ENCODE peak calls at places on chromosomes 11 and 22, in six cellular contexts. One of them, this sample, is unnamed. For H3K4me1, the result is how much of the 10 kb centered on the place peaks cover.

GRCh38 chr22:38452373-38453064 is 2.5 kb downstream of the KCNJ4 start:
- DNase-seq in osteoblast: peak
- DNase-seq in cardiac muscle cell: peak
- DNase-seq in A673: peak
- DNase-seq in body of pancreas: no peak
- DNase-seq in tibial nerve: no peak
- DNase-seq in this sample: no peak

GRCh38 chr11:70323811-70324210 is 53.3 kb downstream of the PPFIA1 start:
- DNase-seq in osteoblast: no peak
- DNase-seq in cardiac muscle cell: peak
- DNase-seq in A673: no peak
- DNase-seq in body of pancreas: no peak
- DNase-seq in tibial nerve: no peak
- DNase-seq in this sample: no peak

GRCh38 chr22:31075961-31076360 is 5.2 kb upstream of the SMTN start:
- DNase-seq in osteoblast: peak
- DNase-seq in cardiac muscle cell: peak
- DNase-seq in A673: no peak
- DNase-seq in body of pancreas: peak
- DNase-seq in tibial nerve: peak
- DNase-seq in this sample: no peak

GRCh38 chr11:33157103-33158027 is 3.9 kb downstream of the CSTF3 start:
- DNase-seq in osteoblast: no peak
- DNase-seq in cardiac muscle cell: no peak
- DNase-seq in A673: no peak
- DNase-seq in body of pancreas: no peak
- DNase-seq in tibial nerve: no peak
- DNase-seq in this sample: no peak

GRCh38 chr22:29219881-29220670 is 14.4 kb downstream of the EMID1 start:
- DNase-seq in osteoblast: peak
- DNase-seq in cardiac muscle cell: no peak
- DNase-seq in A673: no peak
- DNase-seq in body of pancreas: peak
- DNase-seq in tibial nerve: no peak
- DNase-seq in this sample: no peak

GRCh38 chr11:1343391-1344055 is 34.1 kb upstream of the TOLLIP start:
- DNase-seq in osteoblast: no peak
- DNase-seq in cardiac muscle cell: no peak
- DNase-seq in A673: no peak
- DNase-seq in body of pancreas: peak
- DNase-seq in tibial nerve: no peak
- DNase-seq in this sample: no peak

GRCh38 chr11:46659908-46660307 is 40.5 kb downstream of the ARHGAP1 start:
- DNase-seq in osteoblast: no peak
- DNase-seq in cardiac muscle cell: peak
- DNase-seq in A673: no peak
- DNase-seq in body of pancreas: no peak
- DNase-seq in tibial nerve: peak
- DNase-seq in this sample: no peak

GRCh38 chr11:1302461-1303073 is 6.9 kb downstream of the TOLLIP start:
- DNase-seq in osteoblast: peak
- DNase-seq in cardiac muscle cell: no peak
- DNase-seq in A673: no peak
- DNase-seq in body of pancreas: peak
- DNase-seq in tibial nerve: no peak
- DNase-seq in this sample: no peak

GRCh38 chr11:12868315-12869073 is 140.6 kb upstream of the RASSF10 start:
- DNase-seq in osteoblast: peak
- DNase-seq in cardiac muscle cell: no peak
- DNase-seq in A673: no peak
- DNase-seq in body of pancreas: no peak
- DNase-seq in tibial nerve: no peak
- DNase-seq in this sample: no peak

GRCh38 chr11:28463826-28464225 is 355.6 kb downstream of the METTL15 start:
- DNase-seq in osteoblast: peak
- DNase-seq in cardiac muscle cell: no peak
- DNase-seq in A673: no peak
- DNase-seq in body of pancreas: no peak
- DNase-seq in tibial nerve: no peak
- DNase-seq in this sample: no peak

GRCh38 chr11:67302571-67303131 is 679 bp upstream of the SSH3 start:
- DNase-seq in osteoblast: peak
- DNase-seq in cardiac muscle cell: peak
- DNase-seq in A673: no peak
- DNase-seq in body of pancreas: peak
- DNase-seq in tibial nerve: no peak
- DNase-seq in this sample: peak

GRCh38 chr11:13962562-13963168 is at the start of gene SPON1:
- DNase-seq in osteoblast: no peak
- DNase-seq in cardiac muscle cell: peak
- DNase-seq in A673: peak
- DNase-seq in body of pancreas: peak
- DNase-seq in tibial nerve: no peak
- DNase-seq in this sample: peak

GRCh38 chr11:118151421-118151820 is 1.2 kb downstream of the SCN4B start:
- DNase-seq in osteoblast: peak
- DNase-seq in cardiac muscle cell: no peak
- DNase-seq in A673: no peak
- DNase-seq in body of pancreas: no peak
- DNase-seq in tibial nerve: no peak
- DNase-seq in this sample: no peak

GRCh38 chr11:69918231-69918937 is 99.2 kb upstream of the FGF3 start:
- DNase-seq in osteoblast: peak
- DNase-seq in cardiac muscle cell: no peak
- DNase-seq in A673: no peak
- DNase-seq in body of pancreas: no peak
- DNase-seq in tibial nerve: no peak
- DNase-seq in this sample: no peak

GRCh38 chr11:82906236-82906635 is 4.7 kb downstream of the DDIAS start:
- DNase-seq in osteoblast: peak
- DNase-seq in cardiac muscle cell: peak
- DNase-seq in A673: peak
- DNase-seq in body of pancreas: no peak
- DNase-seq in tibial nerve: no peak
- DNase-seq in this sample: no peak

GRCh38 chr11:133906746-133907145 is 50.0 kb downstream of the IGSF9B start:
- DNase-seq in osteoblast: no peak
- DNase-seq in cardiac muscle cell: no peak
- DNase-seq in A673: no peak
- DNase-seq in body of pancreas: no peak
- DNase-seq in tibial nerve: no peak
- DNase-seq in this sample: peak

GRCh38 chr11:133082851-133083488 is 449.3 kb downstream of the OPCML start:
- DNase-seq in osteoblast: peak
- DNase-seq in cardiac muscle cell: peak
- DNase-seq in A673: peak
- DNase-seq in body of pancreas: peak
- DNase-seq in tibial nerve: peak
- DNase-seq in this sample: peak

GRCh38 chr11:46120711-46121327 is 435 bp downstream of the PHF21A start:
- DNase-seq in osteoblast: peak
- DNase-seq in cardiac muscle cell: peak
- DNase-seq in A673: peak
- DNase-seq in body of pancreas: peak
- DNase-seq in tibial nerve: peak
- DNase-seq in this sample: no peak

GRCh38 chr22:42862045-42862734 is 5.1 kb upstream of the ARFGAP3 start:
- DNase-seq in osteoblast: peak
- DNase-seq in cardiac muscle cell: no peak
- DNase-seq in A673: no peak
- DNase-seq in body of pancreas: no peak
- DNase-seq in tibial nerve: no peak
- DNase-seq in this sample: no peak

GRCh38 chr22:37804502-37804885 is 3.2 kb upstream of the GCAT start:
- DNase-seq in osteoblast: peak
- DNase-seq in cardiac muscle cell: no peak
- DNase-seq in A673: no peak
- DNase-seq in body of pancreas: no peak
- DNase-seq in tibial nerve: no peak
- DNase-seq in this sample: no peak

GRCh38 chr11:66076561-66076960 is 6.5 kb downstream of the PACS1 start:
- DNase-seq in osteoblast: peak
- DNase-seq in cardiac muscle cell: peak
- DNase-seq in A673: no peak
- DNase-seq in body of pancreas: no peak
- DNase-seq in tibial nerve: no peak
- DNase-seq in this sample: no peak

GRCh38 chr22:39351689-39352214 is 2.0 kb downstream of the SYNGR1 start:
- DNase-seq in osteoblast: peak
- DNase-seq in cardiac muscle cell: no peak
- DNase-seq in A673: peak
- DNase-seq in body of pancreas: no peak
- DNase-seq in tibial nerve: no peak
- DNase-seq in this sample: no peak

GRCh38 chr11:41237386-41237785 is 222.1 kb downstream of the LRRC4C start:
- DNase-seq in osteoblast: no peak
- DNase-seq in cardiac muscle cell: no peak
- DNase-seq in A673: no peak
- DNase-seq in body of pancreas: no peak
- DNase-seq in tibial nerve: no peak
- DNase-seq in this sample: no peak

GRCh38 chr11:79121351-79121750 is 319.5 kb downstream of the TENM4 start:
- DNase-seq in osteoblast: no peak
- DNase-seq in cardiac muscle cell: no peak
- DNase-seq in A673: no peak
- DNase-seq in body of pancreas: no peak
- DNase-seq in tibial nerve: no peak
- DNase-seq in this sample: no peak

GRCh38 chr11:130403967-130404366 is 24.4 kb downstream of the ADAMTS8 start:
- DNase-seq in osteoblast: no peak
- DNase-seq in cardiac muscle cell: no peak
- DNase-seq in A673: peak
- DNase-seq in body of pancreas: no peak
- DNase-seq in tibial nerve: no peak
- DNase-seq in this sample: no peak

GRCh38 chr11:130405428-130405827 is 23.0 kb downstream of the ADAMTS8 start:
- DNase-seq in osteoblast: no peak
- DNase-seq in cardiac muscle cell: no peak
- DNase-seq in A673: no peak
- DNase-seq in body of pancreas: no peak
- DNase-seq in tibial nerve: no peak
- DNase-seq in this sample: no peak

GRCh38 chr11:130404727-130405126 is 23.7 kb downstream of the ADAMTS8 start:
- DNase-seq in osteoblast: no peak
- DNase-seq in cardiac muscle cell: no peak
- DNase-seq in A673: no peak
- DNase-seq in body of pancreas: no peak
- DNase-seq in tibial nerve: no peak
- DNase-seq in this sample: no peak

GRCh38 chr11:130400793-130401483 is 27.5 kb downstream of the ADAMTS8 start:
- DNase-seq in osteoblast: peak
- DNase-seq in cardiac muscle cell: peak
- DNase-seq in A673: no peak
- DNase-seq in body of pancreas: no peak
- DNase-seq in tibial nerve: peak
- DNase-seq in this sample: no peak

DNA sequence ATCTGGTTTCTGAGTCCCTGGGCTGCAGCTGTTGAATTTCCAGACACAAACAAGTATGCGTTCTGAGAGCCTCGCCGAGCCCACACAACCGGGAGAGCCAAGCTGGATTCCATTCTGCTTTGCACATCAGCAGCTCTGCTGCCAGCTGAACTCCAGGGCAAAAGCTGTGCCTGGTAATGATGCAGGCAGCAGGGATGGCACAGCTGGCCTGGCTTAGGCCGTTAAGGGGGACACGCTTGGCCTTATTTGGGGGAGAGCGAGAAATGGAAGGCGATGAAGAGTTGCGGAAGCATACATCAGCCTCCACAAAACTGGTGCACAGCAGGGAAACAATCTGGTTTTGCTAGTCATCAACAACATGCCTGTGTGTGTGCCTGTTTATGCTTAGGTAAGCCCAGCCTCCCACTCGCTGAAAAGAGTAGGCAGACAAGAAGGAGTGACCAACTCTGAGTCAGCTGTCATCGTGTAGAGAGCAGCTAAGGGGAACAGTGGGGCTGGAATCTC is 25.1 kb downstream of the ADAMTS8 start:
- DNase-seq in osteoblast: peak
- DNase-seq in cardiac muscle cell: peak
- DNase-seq in A673: no peak
- DNase-seq in body of pancreas: peak
- DNase-seq in tibial nerve: no peak
- DNase-seq in this sample: no peak
- H3K4me3 ChIP-seq in osteoblast: peak
- H3K4me3 ChIP-seq in cardiac muscle cell: no peak
- H3K4me3 ChIP-seq in A673: no peak
- H3K4me3 ChIP-seq in body of pancreas: no peak
- H3K4me3 ChIP-seq in tibial nerve: no peak
- H3K4me3 ChIP-seq in this sample: no peak

GRCh38 chr11:125343086-125343731 is 152.9 kb downstream of the FEZ1 start:
- DNase-seq in osteoblast: no peak
- DNase-seq in cardiac muscle cell: no peak
- DNase-seq in A673: no peak
- DNase-seq in body of pancreas: no peak
- DNase-seq in tibial nerve: no peak
- DNase-seq in this sample: no peak

GRCh38 chr11:125338886-125339811 is 156.9 kb downstream of the FEZ1 start:
- DNase-seq in osteoblast: no peak
- DNase-seq in cardiac muscle cell: peak
- DNase-seq in A673: no peak
- DNase-seq in body of pancreas: peak
- DNase-seq in tibial nerve: peak
- DNase-seq in this sample: no peak

GRCh38 chr11:125342281-125342980 is 153.6 kb downstream of the FEZ1 start:
- DNase-seq in osteoblast: no peak
- DNase-seq in cardiac muscle cell: no peak
- DNase-seq in A673: no peak
- DNase-seq in body of pancreas: no peak
- DNase-seq in tibial nerve: no peak
- DNase-seq in this sample: no peak

GRCh38 chr11:125343732-125344131 is 152.3 kb downstream of the FEZ1 start:
- DNase-seq in osteoblast: peak
- DNase-seq in cardiac muscle cell: peak
- DNase-seq in A673: no peak
- DNase-seq in body of pancreas: no peak
- DNase-seq in tibial nerve: no peak
- DNase-seq in this sample: no peak

GRCh38 chr11:125341676-125342075 is 154.4 kb downstream of the FEZ1 start:
- DNase-seq in osteoblast: no peak
- DNase-seq in cardiac muscle cell: no peak
- DNase-seq in A673: no peak
- DNase-seq in body of pancreas: no peak
- DNase-seq in tibial nerve: no peak
- DNase-seq in this sample: no peak
- H3K4me1 ChIP-seq in osteoblast: under half
- H3K4me1 ChIP-seq in cardiac muscle cell: under half
- H3K4me1 ChIP-seq in A673: under half
- H3K4me1 ChIP-seq in body of pancreas: under half
- H3K4me1 ChIP-seq in tibial nerve: under half
- H3K4me1 ChIP-seq in this sample: under half

GRCh38 chr11:120326228-120326627 is 1.1 kb downstream of the TLCD5 start:
- DNase-seq in osteoblast: no peak
- DNase-seq in cardiac muscle cell: peak
- DNase-seq in A673: no peak
- DNase-seq in body of pancreas: no peak
- DNase-seq in tibial nerve: no peak
- DNase-seq in this sample: no peak
- H3K4me3 ChIP-seq in osteoblast: peak
- H3K4me3 ChIP-seq in cardiac muscle cell: peak
- H3K4me3 ChIP-seq in A673: peak
- H3K4me3 ChIP-seq in body of pancreas: no peak
- H3K4me3 ChIP-seq in tibial nerve: peak
- H3K4me3 ChIP-seq in this sample: no peak

GRCh38 chr11:128520886-128521696 is 66.3 kb downstream of the ETS1 start:
- DNase-seq in osteoblast: no peak
- DNase-seq in cardiac muscle cell: no peak
- DNase-seq in A673: no peak
- DNase-seq in body of pancreas: no peak
- DNase-seq in tibial nerve: no peak
- DNase-seq in this sample: no peak
- H3K4me1 ChIP-seq in osteoblast: half or more
- H3K4me1 ChIP-seq in cardiac muscle cell: under half
- H3K4me1 ChIP-seq in A673: under half
- H3K4me1 ChIP-seq in body of pancreas: half or more
- H3K4me1 ChIP-seq in tibial nerve: under half
- H3K4me1 ChIP-seq in this sample: under half

This sample was measured in CD8-positive, alpha-beta memory T cell.